ENCODE peak calls at places on chromosomes 5 and 9, in four cellular contexts. H, A, W and R are unnamed samples.

GRCh38 chr9:137034709-137035506 is 3.0 kb upstream of the FUT7 start:
- DNase-seq in H (peak), W (peak), A (peak), R (peak)

GRCh38 chr9:16775330-16775729 is 95.1 kb downstream of the BNC2 start:
- DNase-seq in A (no peak), H (no peak), W (no peak), R (no peak)

GRCh38 chr9:123825337-123825736 is 104.6 kb downstream of the DENND1A start:
- DNase-seq in H (peak), W (no peak), A (peak), R (no peak)

GRCh38 chr5:74370168-74370567 is 270.4 kb downstream of the ENC1 start:
- DNase-seq in W (no peak), H (no peak), A (no peak), R (no peak)

GRCh38 chr5:132457371-132458225 is 33.0 kb downstream of the IRF1 start:
- DNase-seq in W (peak), A (peak), H (no peak), R (peak)

GRCh38 chr5:32942225-32942989 is 231.3 kb downstream of the NPR3 start:
- DNase-seq in W (no peak), A (peak), H (peak), R (no peak)

GRCh38 chr5:75491621-75492020 is 19.8 kb downstream of the CERT1 start:
- DNase-seq in H (no peak), A (no peak), W (no peak), R (no peak)

GRCh38 chr5:163917741-163918140 is 412.3 kb downstream of the MAT2B start:
- DNase-seq in W (no peak), H (no peak), A (no peak), R (no peak)

GRCh38 chr5:100505984-100506670 is 29.0 kb upstream of the FAM174A start:
- DNase-seq in A (peak), W (peak), H (no peak), R (no peak)

GRCh38 chr5:5141625-5142527 is 1.7 kb downstream of the ADAMTS16 start:
- DNase-seq in A (peak), W (peak), H (peak), R (peak)

GRCh38 chr9:111167341-111167740 is 129.1 kb upstream of the LPAR1 start:
- DNase-seq in A (no peak), H (no peak), W (no peak), R (no peak)

GRCh38 chr9:136858452-136858843 is 6.3 kb downstream of the MAMDC4 start:
- DNase-seq in A (no peak), W (no peak), H (no peak), R (peak)

GRCh38 chr5:60959156-60959555 is 14.2 kb downstream of the NDUFAF2 start:
- DNase-seq in H (peak), A (peak), W (no peak), R (no peak)

GRCh38 chr5:150577378-150577777 is 63.1 kb upstream of the SYNPO start:
- DNase-seq in H (no peak), A (no peak), W (no peak), R (no peak)

GRCh38 chr5:60463179-60463868 is 236.6 kb downstream of the DEPDC1B start:
- DNase-seq in A (peak), W (no peak), H (no peak), R (no peak)

GRCh38 chr9:137054932-137055384 is 1.1 kb upstream of the ENTPD2 start:
- DNase-seq in H (no peak), W (no peak), A (no peak), R (no peak)